ENCODE peak calls at places on chromosomes 16 and 17, in eight cellular contexts. Y, U, K, L, O, W, T and E are unnamed samples.

GRCh38 chr17:61321344-61321743 is 78.3 kb upstream of the TBX2 start:
- DNase-seq in U (no peak), T (no peak), Y (no peak), W (no peak), O (no peak), K (no peak), L (no peak), E (no peak)

GRCh38 chr16:74725641-74726040 is 25.0 kb upstream of the MLKL start:
- DNase-seq in U (no peak), K (no peak), W (no peak), O (no peak), Y (peak), T (no peak), L (no peak), E (no peak)

GRCh38 chr17:18087610-18088491 is at the start of gene DRG2:
- DNase-seq in K (peak), Y (peak), L (peak), U (peak), W (peak), T (peak), O (peak), E (peak)

GRCh38 chr16:75329933-75330332 is 78.5 kb upstream of the BCAR1 start:
- DNase-seq in W (no peak), K (no peak), T (no peak), O (no peak), L (no peak), U (no peak), Y (no peak), E (no peak)

GRCh38 chr17:63431939-63432804 is 13.9 kb downstream of the CYB561 start:
- DNase-seq in K (no peak), Y (no peak), W (peak), T (no peak), O (peak), L (no peak), U (peak), E (peak)

GRCh38 chr17:27319536-27320221 is 25.8 kb downstream of the WSB1 start:
- DNase-seq in W (peak), L (no peak), T (peak), K (no peak), O (peak), Y (peak), U (no peak), E (peak)

GRCh38 chr16:15502041-15502725 is 67.8 kb downstream of the BMERB1 start:
- DNase-seq in U (peak), O (no peak), W (no peak), T (no peak), Y (no peak), L (peak), K (no peak), E (peak)

GRCh38 chr17:75341784-75342183 is 52.6 kb upstream of the SLC25A19 start:
- DNase-seq in U (peak), Y (no peak), L (no peak), W (no peak), T (no peak), O (no peak), K (no peak), E (no peak)

GRCh38 chr17:45291170-45291805 is 25.5 kb downstream of the MAP3K14 start:
- DNase-seq in L (no peak), O (no peak), T (no peak), W (no peak), K (peak), Y (peak), U (no peak), E (no peak)

GRCh38 chr16:14302399-14303181 is 231.5 kb downstream of the MRTFB start:
- DNase-seq in K (peak), U (peak), O (peak), W (peak), T (no peak), L (peak), Y (peak), E (no peak)

GRCh38 chr17:9512323-9513168 is 63.1 kb downstream of the STX8 start:
- DNase-seq in O (no peak), W (no peak), L (no peak), T (no peak), Y (no peak), U (peak), K (no peak), E (peak)

GRCh38 chr17:27087935-27088766 is 205.8 kb upstream of the WSB1 start:
- DNase-seq in L (no peak), U (no peak), T (no peak), O (no peak), Y (no peak), W (no peak), K (no peak), E (no peak)

GRCh38 chr17:4833941-4834501 is 881 bp downstream of the MINK1 start:
- DNase-seq in W (peak), O (peak), Y (no peak), L (peak), K (peak), T (peak), U (peak), E (peak)

GRCh38 chr16:26019885-26020284 is 328.1 kb downstream of the HS3ST4 start:
- DNase-seq in U (no peak), K (no peak), O (peak), L (peak), W (no peak), Y (no peak), T (no peak), E (no peak)

GRCh38 chr17:28554565-28554964 is 2.1 kb upstream of the UNC119 start:
- DNase-seq in K (no peak), Y (no peak), O (no peak), L (no peak), T (no peak), W (no peak), U (no peak), E (peak)

GRCh38 chr17:4502466-4503154 is 3.9 kb downstream of the SPNS2 start:
- DNase-seq in K (no peak), T (no peak), O (no peak), U (no peak), Y (no peak), W (no peak), L (peak), E (no peak)

GRCh38 chr17:73986641-73987177 is 216.8 kb upstream of the RPL38 start:
- DNase-seq in Y (no peak), W (no peak), U (no peak), T (no peak), L (peak), K (no peak), O (no peak), E (no peak)

GRCh38 chr16:49350265-49351103 is 23.1 kb upstream of the C16orf78 start:
- DNase-seq in K (peak), O (peak), U (peak), Y (peak), L (peak), T (peak), W (peak), E (peak)

GRCh38 chr16:2159052-2159838 is 3.7 kb downstream of the TRAF7 start:
- DNase-seq in U (no peak), W (peak), Y (peak), L (no peak), O (no peak), K (no peak), T (peak), E (peak)

GRCh38 chr17:62702746-62703268 is 75.3 kb downstream of the MRC2 start:
- DNase-seq in W (no peak), O (no peak), L (peak), K (no peak), Y (no peak), T (no peak), U (no peak), E (no peak)

GRCh38 chr17:67833946-67834631 is 8.8 kb downstream of the BPTF start:
- DNase-seq in T (no peak), L (peak), Y (no peak), O (no peak), W (no peak), K (no peak), U (peak), E (no peak)
- TF ChIP-seq CTCF in T (no peak), L (peak), Y (no peak), O (no peak), W (no peak), K (no peak), U (peak), E (no peak)

DNA sequence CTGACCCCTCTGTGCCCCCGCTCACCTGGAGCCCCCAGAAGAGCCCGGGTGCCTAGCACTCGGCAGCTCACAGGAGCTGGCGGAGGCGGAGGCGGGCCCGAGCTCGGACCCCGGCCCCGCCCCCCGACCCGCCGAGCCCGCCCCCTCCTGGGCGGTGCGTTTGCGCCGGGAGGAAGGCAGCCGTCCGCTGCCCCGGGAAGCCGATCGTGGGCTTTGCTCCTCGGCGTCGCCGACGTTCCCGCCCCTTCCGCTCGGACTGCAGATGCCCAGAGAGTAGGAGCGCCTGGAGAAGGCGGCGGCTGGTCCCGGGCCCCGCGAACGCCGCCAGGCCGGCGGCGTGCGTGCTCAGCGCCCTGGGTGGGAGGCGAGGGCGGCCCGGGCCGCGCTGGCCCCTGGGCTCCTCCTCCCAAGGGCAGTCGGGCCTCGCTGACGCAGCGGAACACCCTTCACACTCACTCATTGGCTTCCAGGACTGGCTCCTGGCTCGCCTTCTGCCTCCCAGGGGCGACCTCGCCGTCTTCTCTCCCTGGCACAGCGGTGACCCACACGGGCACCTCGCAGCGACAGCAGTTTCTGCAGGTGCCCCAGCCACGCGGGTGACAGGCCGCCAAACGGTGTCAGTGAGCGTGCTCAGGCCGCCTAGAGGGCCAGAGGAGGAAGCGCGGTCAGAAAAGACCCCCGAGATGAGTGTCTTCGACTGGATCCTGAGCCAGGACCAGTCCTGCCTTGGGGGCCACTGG is at the start of gene PLSCR3:
- DNase-seq in U (peak), T (peak), W (peak), Y (peak), K (peak), L (peak), O (peak), E (peak)
- TF ChIP-seq CTCF in U (peak), T (peak), W (peak), Y (no peak), K (no peak), L (peak), O (peak), E (peak)

DNA sequence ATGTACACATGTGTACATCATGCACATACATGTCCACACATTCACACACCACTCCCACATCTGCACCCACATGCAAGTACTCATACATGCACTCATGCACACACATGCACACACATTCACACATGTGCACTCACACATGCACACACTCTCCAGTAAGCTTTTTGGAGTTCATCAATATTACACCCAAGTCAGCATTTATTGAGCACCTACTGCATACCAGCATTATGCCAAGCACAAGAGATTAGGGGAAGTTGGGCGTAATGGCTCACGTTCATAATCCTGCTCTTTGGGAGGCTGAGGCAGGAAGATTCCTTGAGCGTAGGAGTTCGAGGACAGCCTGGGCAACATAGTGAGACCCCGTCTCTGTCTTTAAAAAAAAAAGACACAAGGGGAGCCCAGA is 87.6 kb upstream of the HSBP1 start:
- DNase-seq in U (no peak), L (no peak), W (no peak), K (no peak), Y (no peak), O (no peak), T (no peak), E (no peak)
- TF ChIP-seq CTCF in U (no peak), L (no peak), W (no peak), K (no peak), Y (no peak), O (no peak), T (no peak), E (no peak)

GRCh38 chr17:47733047-47733413 is at the start of gene TBX21:
- DNase-seq in O (peak), T (peak), Y (peak), K (peak), L (peak), U (peak), W (peak), E (no peak)
- TF ChIP-seq CTCF in O (peak), T (no peak), Y (no peak), K (peak), L (peak), U (peak), W (no peak), E (no peak)

GRCh38 chr17:78839762-78840529 is 668 bp downstream of the USP36 start:
- DNase-seq in W (peak), L (peak), U (peak), O (peak), T (no peak), K (peak), Y (peak), E (peak)

GRCh38 chr17:78838574-78839005 is 2.0 kb downstream of the USP36 start:
- DNase-seq in O (no peak), Y (peak), K (no peak), U (no peak), W (peak), T (peak), L (no peak), E (no peak)

GRCh38 chr17:78840530-78840779 is 159 bp downstream of the USP36 start:
- DNase-seq in T (no peak), U (no peak), K (no peak), Y (no peak), O (no peak), L (no peak), W (no peak), E (no peak)

GRCh38 chr17:78839173-78839761 is 1.3 kb downstream of the USP36 start:
- DNase-seq in O (peak), Y (no peak), K (peak), T (no peak), U (peak), W (no peak), L (no peak), E (no peak)

DNA sequence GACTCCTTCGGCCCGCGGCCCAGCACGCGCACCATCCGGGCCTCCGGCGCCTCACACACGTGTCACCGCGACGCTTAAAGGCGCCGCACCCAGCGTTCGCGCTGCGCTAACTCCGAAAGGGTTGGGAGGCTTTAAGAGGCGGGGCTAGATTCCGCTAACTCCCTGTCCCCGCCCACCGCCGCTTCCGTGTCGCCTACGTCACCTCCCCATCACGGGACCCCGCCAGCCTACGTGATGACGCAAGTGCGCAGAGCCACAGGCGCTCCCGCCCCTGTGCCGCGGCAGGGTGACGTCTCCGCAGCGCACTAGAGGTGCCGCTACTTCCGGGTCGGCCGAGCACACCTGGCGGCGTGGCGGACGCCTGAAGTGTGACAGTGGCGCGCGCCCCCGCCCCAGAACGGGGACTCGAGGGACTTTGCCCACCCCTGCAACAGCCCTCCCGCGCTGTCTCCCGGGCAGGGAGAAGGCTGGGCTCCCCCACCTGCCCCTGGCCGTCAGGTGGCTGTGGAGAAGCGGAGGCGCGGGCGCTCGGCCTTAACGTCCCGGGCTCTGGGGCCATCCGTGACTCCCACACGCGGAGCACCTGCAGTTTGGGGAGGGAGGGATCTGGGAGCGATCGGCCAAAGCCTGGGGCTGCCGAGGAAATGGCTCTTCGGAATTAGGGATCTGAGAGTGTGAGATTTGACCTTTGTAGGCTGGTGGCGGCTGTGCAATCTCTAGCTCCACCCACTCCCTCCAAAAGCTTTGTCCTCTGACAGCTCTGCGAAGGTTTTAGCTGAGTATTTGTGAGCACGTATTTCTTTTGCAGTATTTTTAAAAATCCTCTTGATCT is at the start of gene USP36:
- DNase-seq in U (peak), Y (peak), O (peak), W (peak), L (peak), K (peak), T (peak), E (peak)
- TF ChIP-seq CTCF in U (no peak), Y (peak), O (no peak), W (peak), L (peak), K (peak), T (no peak), E (no peak)

GRCh38 chr16:64440421-64440831 is 681.4 kb downstream of the CDH11 start:
- DNase-seq in K (no peak), T (no peak), W (no peak), O (no peak), U (no peak), L (no peak), Y (peak), E (peak)
- TF ChIP-seq CTCF in K (no peak), T (no peak), W (no peak), O (no peak), U (no peak), L (no peak), Y (no peak), E (no peak)

GRCh38 chr17:54544239-54544638 is 356.4 kb upstream of the TOM1L1 start:
- DNase-seq in L (peak), K (no peak), U (no peak), Y (no peak), T (no peak), O (peak), W (no peak), E (no peak)
- TF ChIP-seq CTCF in L (peak), K (no peak), U (no peak), Y (no peak), T (no peak), O (no peak), W (no peak), E (no peak)